ENCODE peak calls at places on chromosomes 2 and 18, in six cellular contexts. A is tibial nerve, H is colonic mucosa, I is lower lobe of right lung, E is PC-9, L is WERI-Rb-1. Q is an unnamed sample.
A peak's percentile ranks its signal among the peaks of the same experiment; 100 is the strongest.

GRCh38 chr2:191190439-191190838 is 39.6 kb upstream of the STAT4 start:
- DNase-seq in A (no peak), H (no peak), I (no peak), E (no peak), L (no peak), Q (no peak)

GRCh38 chr18:45090526-45091140 is 409.9 kb downstream of the SETBP1 start:
- DNase-seq in A (no peak), H (no peak), I (no peak), E (no peak), L (no peak), Q (no peak)

GRCh38 chr2:169542433-169542832 is 31.2 kb downstream of the FASTKD1 start:
- DNase-seq in A (no peak), H (no peak), I (no peak), E (no peak), L (no peak), Q (no peak)

GRCh38 chr18:44602380-44602779 is 78.3 kb upstream of the SETBP1 start:
- DNase-seq in A (no peak), H (no peak), I (no peak), E (peak; percentile 57), L (no peak), Q (peak; percentile 69)

GRCh38 chr2:11691071-11691660 is 21.2 kb upstream of the NTSR2 start:
- DNase-seq in A (no peak), H (no peak), I (no peak), E (peak; percentile 13), L (peak; percentile 76), Q (no peak)

GRCh38 chr2:97812916-97813315 is 99.5 kb downstream of the ZAP70 start:
- DNase-seq in A (no peak), H (no peak), I (no peak), E (no peak), L (no peak), Q (no peak)

GRCh38 chr2:232207174-232207573 is 171.4 kb upstream of the ALPP start:
- DNase-seq in A (no peak), H (no peak), I (no peak), E (no peak), L (no peak), Q (no peak)

GRCh38 chr2:211816739-211817138 is 721.9 kb downstream of the ERBB4 start:
- DNase-seq in A (no peak), H (no peak), I (no peak), E (no peak), L (no peak), Q (no peak)

GRCh38 chr2:204255068-204255467 is 290.2 kb upstream of the PARD3B start:
- DNase-seq in A (no peak), H (no peak), I (no peak), E (no peak), L (no peak), Q (no peak)

DNA sequence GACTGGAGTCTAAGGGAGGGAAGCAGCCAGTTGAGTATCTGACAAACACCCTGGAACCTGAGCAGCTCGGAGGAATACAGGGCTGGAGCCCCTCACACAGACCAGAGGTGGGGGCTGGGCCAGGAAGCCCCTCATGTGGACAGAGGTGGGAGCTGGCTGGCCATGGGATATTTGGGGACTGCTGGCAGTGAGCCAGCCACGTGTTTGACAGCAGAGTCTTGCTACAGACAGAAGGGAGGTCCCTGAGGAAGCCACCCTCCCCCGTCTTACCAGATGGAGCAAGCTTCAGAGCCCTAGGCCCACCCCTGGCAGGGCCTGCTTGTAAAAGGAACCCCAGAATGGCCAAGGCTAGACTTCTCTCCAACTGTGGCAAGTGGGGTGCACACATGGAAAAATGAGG is 3.6 kb upstream of the MTERF4 start:
- DNase-seq in A (no peak), H (no peak), I (no peak), E (no peak), L (no peak), Q (no peak)
- H3K4me3 ChIP-seq in A (no peak overlapping the region), H (no peak overlapping the region), I (no peak overlapping the region), E (no peak overlapping the region), L (no peak overlapping the region), Q (no peak overlapping the region)

DNA sequence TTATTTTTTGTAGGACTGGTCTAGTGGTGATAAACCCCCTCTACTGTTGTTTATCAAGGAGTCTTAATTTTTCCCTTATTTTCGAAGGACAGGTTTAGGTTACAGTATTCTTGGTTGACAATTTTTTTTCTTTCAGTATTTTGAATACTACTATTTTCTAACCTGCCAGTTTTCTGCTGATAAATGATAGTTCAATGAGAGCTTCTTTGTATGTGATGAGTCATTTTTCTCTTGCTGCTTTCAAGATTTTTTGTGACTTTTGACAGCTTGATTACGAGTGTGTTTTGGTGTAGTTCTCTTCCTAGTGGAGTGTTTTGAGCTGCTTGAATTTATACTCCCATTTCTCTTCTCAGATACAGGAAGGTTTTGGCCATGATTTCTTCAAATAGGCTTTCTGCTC is 77.5 kb downstream of the ACSL3 start:
- DNase-seq in A (no peak), H (no peak), I (no peak), E (no peak), L (no peak), Q (no peak)
- H3K36me3 ChIP-seq in A (peaks cover 16% of the 10 kb centered on the region), H (no peaks in the 10 kb centered on the region), I (peaks cover 56% of the 10 kb centered on the region), E (peaks cover 81% of the 10 kb centered on the region), L (peaks cover 36% of the 10 kb centered on the region), Q (peaks cover 2% of the 10 kb centered on the region)

DNA sequence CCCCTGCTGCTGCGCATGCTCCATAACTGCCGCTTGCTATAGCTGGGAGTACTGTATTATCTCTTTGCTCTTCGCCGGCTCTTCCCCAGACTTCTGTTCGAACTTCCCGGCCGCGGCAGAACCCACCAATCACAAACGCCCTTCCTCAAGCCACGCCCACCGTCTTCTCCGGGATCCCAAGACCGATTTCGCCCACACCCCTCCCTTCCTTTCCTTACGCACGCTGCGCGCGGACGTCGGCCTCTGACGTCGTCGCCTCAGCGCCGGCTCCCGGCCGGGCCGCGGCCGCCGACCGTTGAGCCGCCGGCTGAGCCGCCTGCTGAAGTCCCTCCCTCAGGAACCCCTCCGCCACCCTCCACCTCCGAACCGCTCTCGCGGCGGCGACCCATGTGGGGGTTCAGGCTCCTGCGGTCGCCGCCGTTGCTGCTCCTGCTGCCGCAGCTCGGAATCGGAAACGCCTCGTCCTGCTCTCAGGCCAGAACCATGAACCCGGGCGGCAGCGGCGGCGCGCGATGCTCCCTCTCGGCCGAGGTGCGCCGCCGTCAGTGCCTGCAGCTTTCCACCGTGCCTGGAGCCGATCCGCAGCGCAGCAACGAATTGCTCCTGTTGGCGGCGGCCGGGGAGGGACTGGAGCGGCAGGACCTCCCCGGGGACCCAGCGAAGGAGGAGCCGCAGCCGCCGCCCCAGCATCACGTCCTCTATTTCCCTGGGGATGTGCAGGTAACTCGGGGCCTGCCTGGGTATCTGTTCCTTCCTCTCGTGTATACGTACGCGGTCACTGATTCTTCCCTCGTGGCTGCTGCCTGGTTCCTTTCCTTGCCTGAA is at the start of gene C2orf69:
- DNase-seq in A (peak; percentile 94), H (peak; percentile 99), I (peak; percentile 96), E (peak; percentile 92), L (peak; percentile 99), Q (peak; percentile 85)
- TF ChIP-seq CTCF in A (no peak), H (no peak), I (no peak), E (no peak), L (no peak), Q (peak; percentile 11)

GRCh38 chr2:109529532-109530449 is 84.0 kb downstream of the SEPTIN10 start:
- DNase-seq in A (no peak), H (no peak), I (no peak), E (no peak), L (no peak), Q (no peak)
- H3K4me3 ChIP-seq in A (no peak overlapping the region), H (no peak overlapping the region), I (no peak overlapping the region), E (no peak overlapping the region), L (no peak overlapping the region), Q (no peak overlapping the region)

DNA sequence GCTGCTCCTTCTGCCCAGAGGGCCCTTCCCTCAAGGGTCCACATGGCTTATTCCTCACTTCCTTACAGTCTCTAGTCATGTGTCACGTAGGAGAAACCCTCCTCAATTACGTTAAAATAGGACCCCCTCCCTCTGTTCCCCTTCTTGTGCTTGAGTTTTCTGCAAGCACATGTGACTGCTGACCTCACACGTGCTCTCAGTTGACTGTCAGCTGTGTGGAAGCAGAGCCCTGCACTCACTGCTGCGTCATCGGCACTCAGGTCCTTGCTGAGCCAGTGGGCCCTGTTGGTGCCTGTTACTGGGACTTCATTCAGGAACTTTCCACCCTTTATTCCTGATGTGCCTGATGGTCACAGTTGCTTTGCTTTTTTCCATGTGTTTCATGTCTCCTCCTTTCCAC is 11.1 kb downstream of the ATG16L1 start:
- DNase-seq in A (no peak), H (no peak), I (no peak), E (no peak), L (no peak), Q (no peak)
- H3K36me3 ChIP-seq in A (peaks cover 39% of the 10 kb centered on the region), H (peaks cover 45% of the 10 kb centered on the region), I (peaks cover 100% of the 10 kb centered on the region), E (peaks cover 79% of the 10 kb centered on the region), L (peaks cover 58% of the 10 kb centered on the region), Q (peaks cover 25% of the 10 kb centered on the region)

GRCh38 chr2:45836316-45836715 is 184.8 kb downstream of the PRKCE start:
- DNase-seq in A (no peak), H (no peak), I (no peak), E (no peak), L (no peak), Q (no peak)
- TF ChIP-seq CTCF in A (no peak), H (no peak), I (no peak), E (no peak), L (peak; percentile 25), Q (no peak)

Q was measured in BJ.